ENCODE peak calls at places on chromosomes 6 and 20, in four cellular contexts. U, S, Z and E are unnamed samples.

GRCh38 chr6:36545767-36546663 is 1.3 kb downstream of the STK38 start:
- DNase-seq in U (no peak), S (peak), Z (peak), E (peak)

GRCh38 chr20:50215101-50215500 is 24.5 kb downstream of the CEBPB start:
- DNase-seq in U (no peak), S (no peak), Z (no peak), E (no peak)

GRCh38 chr6:148814082-148814790 is 67.4 kb downstream of the UST start:
- DNase-seq in U (no peak), S (no peak), Z (no peak), E (no peak)

GRCh38 chr6:140071601-140072062 is 697.2 kb upstream of the CITED2 start:
- DNase-seq in U (no peak), S (no peak), Z (no peak), E (no peak)

GRCh38 chr6:37845930-37846329 is 26.4 kb downstream of the ZFAND3 start:
- DNase-seq in U (no peak), S (peak), Z (no peak), E (no peak)

GRCh38 chr20:46131396-46131795 is 13.3 kb downstream of the CD40 start:
- DNase-seq in U (no peak), S (no peak), Z (no peak), E (no peak)

GRCh38 chr20:53736757-53737403 is 143.2 kb upstream of the ZNF217 start:
- DNase-seq in U (no peak), S (peak), Z (peak), E (peak)

GRCh38 chr20:54148947-54149764 is 24.6 kb downstream of the CYP24A1 start:
- DNase-seq in U (no peak), S (peak), Z (peak), E (peak)

GRCh38 chr6:131129657-131130545 is 5.4 kb upstream of the AKAP7 start:
- DNase-seq in U (no peak), S (peak), Z (no peak), E (peak)

GRCh38 chr6:96909826-96910225 is 12.1 kb upstream of the NDUFAF4 start:
- DNase-seq in U (no peak), S (no peak), Z (peak), E (no peak)

GRCh38 chr6:85403331-85404015 is 46.4 kb upstream of the NT5E start:
- DNase-seq in U (no peak), S (peak), Z (no peak), E (peak)

GRCh38 chr20:32201296-32201976 is 6.1 kb downstream of the PLAGL2 start:
- DNase-seq in U (no peak), S (peak), Z (no peak), E (no peak)

GRCh38 chr6:71727632-71728294 is 158.6 kb upstream of the RIMS1 start:
- DNase-seq in U (no peak), S (no peak), Z (no peak), E (no peak)

GRCh38 chr20:32674362-32674789 is 635 bp upstream of the C20orf203 start:
- DNase-seq in U (peak), S (peak), Z (peak), E (no peak)

GRCh38 chr6:86820750-86821149 is 116.6 kb upstream of the HTR1E start:
- DNase-seq in U (no peak), S (no peak), Z (no peak), E (no peak)

GRCh38 chr6:11609324-11610071 is 71.9 kb downstream of the TMEM170B start:
- DNase-seq in U (no peak), S (no peak), Z (no peak), E (no peak)

GRCh38 chr6:146258206-146258605 is 229.3 kb downstream of the GRM1 start:
- DNase-seq in U (no peak), S (no peak), Z (no peak), E (no peak)

GRCh38 chr6:138493413-138493812 is 5.9 kb downstream of the NHSL1 start:
- DNase-seq in U (no peak), S (peak), Z (peak), E (peak)

GRCh38 chr20:38581013-38581412 is at the start of gene ADIG:
- DNase-seq in U (no peak), S (peak), Z (peak), E (no peak)

GRCh38 chr6:37168809-37169457 is 1.0 kb upstream of the PIM1 start:
- DNase-seq in U (no peak), S (peak), Z (no peak), E (peak)